ENCODE peak calls at places on chromosomes 1 and 21, in four cellular contexts. One of them, this sample, is unnamed. For H3K79me2, the result is how much of the 10 kb centered on the place peaks cover.

GRCh38 chr21:46649356-46649755 is 13.9 kb downstream of the PRMT2 start:
- DNase-seq in astrocyte: no peak
- DNase-seq in hepatocyte: no peak
- DNase-seq in keratinocyte: no peak
- DNase-seq in this sample: no peak

GRCh38 chr1:55284856-55285255 is 69.7 kb upstream of the USP24 start:
- DNase-seq in astrocyte: no peak
- DNase-seq in hepatocyte: peak
- DNase-seq in keratinocyte: no peak
- DNase-seq in this sample: peak

GRCh38 chr1:208077232-208077751 is 166.4 kb upstream of the CD34 start:
- DNase-seq in astrocyte: no peak
- DNase-seq in hepatocyte: no peak
- DNase-seq in keratinocyte: no peak
- DNase-seq in this sample: no peak

GRCh38 chr1:3529099-3529729 is 74.7 kb downstream of the ARHGEF16 start:
- DNase-seq in astrocyte: no peak
- DNase-seq in hepatocyte: no peak
- DNase-seq in keratinocyte: no peak
- DNase-seq in this sample: no peak

GRCh38 chr1:55632906-55633305 is 417.7 kb upstream of the USP24 start:
- DNase-seq in astrocyte: peak
- DNase-seq in hepatocyte: no peak
- DNase-seq in keratinocyte: no peak
- DNase-seq in this sample: peak

GRCh38 chr21:36973986-36974850 is 7.7 kb upstream of the HLCS start:
- DNase-seq in astrocyte: no peak
- DNase-seq in hepatocyte: no peak
- DNase-seq in keratinocyte: no peak
- DNase-seq in this sample: no peak

GRCh38 chr1:210516092-210516491 is 187.4 kb downstream of the HHAT start:
- DNase-seq in astrocyte: no peak
- DNase-seq in hepatocyte: no peak
- DNase-seq in keratinocyte: no peak
- DNase-seq in this sample: no peak

GRCh38 chr1:214603819-214604252 is 841 bp downstream of the CENPF start:
- DNase-seq in astrocyte: no peak
- DNase-seq in hepatocyte: no peak
- DNase-seq in keratinocyte: no peak
- DNase-seq in this sample: no peak

GRCh38 chr1:51736702-51737101 is 119.8 kb downstream of the OSBPL9 start:
- DNase-seq in astrocyte: peak
- DNase-seq in hepatocyte: peak
- DNase-seq in keratinocyte: peak
- DNase-seq in this sample: peak

GRCh38 chr21:45540601-45540970 is 1.7 kb downstream of the SLC19A1 start:
- DNase-seq in astrocyte: no peak
- DNase-seq in hepatocyte: no peak
- DNase-seq in keratinocyte: no peak
- DNase-seq in this sample: no peak

GRCh38 chr21:41317458-41317857 is 857 bp downstream of the FAM3B start:
- DNase-seq in astrocyte: no peak
- DNase-seq in hepatocyte: no peak
- DNase-seq in keratinocyte: no peak
- DNase-seq in this sample: no peak

GRCh38 chr1:210841926-210842625 is 291.9 kb downstream of the KCNH1 start:
- DNase-seq in astrocyte: no peak
- DNase-seq in hepatocyte: no peak
- DNase-seq in keratinocyte: no peak
- DNase-seq in this sample: no peak

GRCh38 chr1:12285496-12286143 is 55.8 kb downstream of the VPS13D start:
- DNase-seq in astrocyte: peak
- DNase-seq in hepatocyte: no peak
- DNase-seq in keratinocyte: no peak
- DNase-seq in this sample: no peak

GRCh38 chr1:17671741-17672140 is 83.4 kb upstream of the ACTL8 start:
- DNase-seq in astrocyte: no peak
- DNase-seq in hepatocyte: no peak
- DNase-seq in keratinocyte: no peak
- DNase-seq in this sample: no peak

GRCh38 chr21:37220981-37221664 is 46.0 kb downstream of the VPS26C start:
- DNase-seq in astrocyte: peak
- DNase-seq in hepatocyte: peak
- DNase-seq in keratinocyte: peak
- DNase-seq in this sample: peak

GRCh38 chr1:7644906-7645750 is 126.0 kb upstream of the VAMP3 start:
- DNase-seq in astrocyte: no peak
- DNase-seq in hepatocyte: no peak
- DNase-seq in keratinocyte: no peak
- DNase-seq in this sample: peak

GRCh38 chr1:230335861-230336549 is 90.1 kb downstream of the PGBD5 start:
- DNase-seq in astrocyte: no peak
- DNase-seq in hepatocyte: peak
- DNase-seq in keratinocyte: no peak
- DNase-seq in this sample: no peak

GRCh38 chr1:52186449-52186848 is 44.6 kb downstream of the ZFYVE9 start:
- DNase-seq in astrocyte: peak
- DNase-seq in hepatocyte: no peak
- DNase-seq in keratinocyte: no peak
- DNase-seq in this sample: no peak

GRCh38 chr1:247328311-247328710 is 3.4 kb downstream of the ZNF496 start:
- DNase-seq in astrocyte: no peak
- DNase-seq in hepatocyte: no peak
- DNase-seq in keratinocyte: no peak
- DNase-seq in this sample: no peak

GRCh38 chr1:87398644-87399043 is 70.0 kb downstream of the LMO4 start:
- DNase-seq in astrocyte: peak
- DNase-seq in hepatocyte: no peak
- DNase-seq in keratinocyte: peak
- DNase-seq in this sample: peak

GRCh38 chr1:119141020-119141424 is 569 bp upstream of the WARS2 start:
- DNase-seq in astrocyte: no peak
- DNase-seq in hepatocyte: peak
- DNase-seq in keratinocyte: no peak
- DNase-seq in this sample: no peak

GRCh38 chr1:202656951-202657646 is 53.2 kb downstream of the SYT2 start:
- DNase-seq in astrocyte: no peak
- DNase-seq in hepatocyte: peak
- DNase-seq in keratinocyte: peak
- DNase-seq in this sample: no peak

GRCh38 chr21:9008636-9009035 is 1512.7 kb upstream of the TPTE start:
- DNase-seq in astrocyte: no peak
- DNase-seq in hepatocyte: no peak
- DNase-seq in keratinocyte: no peak
- DNase-seq in this sample: no peak

GRCh38 chr1:206000641-206001339 is 2.4 kb downstream of the RAB7B start:
- DNase-seq in astrocyte: peak
- DNase-seq in hepatocyte: no peak
- DNase-seq in keratinocyte: no peak
- DNase-seq in this sample: peak

GRCh38 chr1:39411526-39411925 is 79.9 kb upstream of the BMP8A start:
- DNase-seq in astrocyte: no peak
- DNase-seq in hepatocyte: no peak
- DNase-seq in keratinocyte: no peak
- DNase-seq in this sample: no peak

GRCh38 chr1:56442456-56442855 is 136.9 kb downstream of the PLPP3 start:
- DNase-seq in astrocyte: no peak
- DNase-seq in hepatocyte: no peak
- DNase-seq in keratinocyte: no peak
- DNase-seq in this sample: no peak

GRCh38 chr1:200977071-200977754 is 46.3 kb downstream of the KIF21B start:
- DNase-seq in astrocyte: no peak
- DNase-seq in hepatocyte: no peak
- DNase-seq in keratinocyte: no peak
- DNase-seq in this sample: no peak

GRCh38 chr1:153774780-153775431 is at the start of gene SLC27A3:
- DNase-seq in astrocyte: peak
- DNase-seq in hepatocyte: peak
- DNase-seq in keratinocyte: no peak
- DNase-seq in this sample: peak

GRCh38 chr1:86421601-86422280 is 2.2 kb upstream of the CLCA2 start:
- DNase-seq in astrocyte: peak
- DNase-seq in hepatocyte: no peak
- DNase-seq in keratinocyte: no peak
- DNase-seq in this sample: peak

GRCh38 chr1:17053685-17054410 is at the start of gene SDHB:
- DNase-seq in astrocyte: peak
- DNase-seq in hepatocyte: peak
- DNase-seq in keratinocyte: peak
- DNase-seq in this sample: peak

GRCh38 chr1:19353596-19353995 is 41.5 kb downstream of the SLC66A1 start:
- DNase-seq in astrocyte: no peak
- DNase-seq in hepatocyte: no peak
- DNase-seq in keratinocyte: no peak
- DNase-seq in this sample: no peak

GRCh38 chr1:179545316-179545715 is 30.4 kb downstream of the NPHS2 start:
- DNase-seq in astrocyte: no peak
- DNase-seq in hepatocyte: no peak
- DNase-seq in keratinocyte: no peak
- DNase-seq in this sample: no peak

GRCh38 chr21:20720623-20721022 is 277.6 kb upstream of the NCAM2 start:
- DNase-seq in astrocyte: peak
- DNase-seq in hepatocyte: no peak
- DNase-seq in keratinocyte: no peak
- DNase-seq in this sample: no peak

GRCh38 chr1:214008791-214009612 is 21.2 kb downstream of the PROX1 start:
- DNase-seq in astrocyte: no peak
- DNase-seq in hepatocyte: no peak
- DNase-seq in keratinocyte: no peak
- DNase-seq in this sample: no peak

GRCh38 chr1:84686203-84686602 is 4.1 kb downstream of the SSX2IP start:
- DNase-seq in astrocyte: no peak
- DNase-seq in hepatocyte: no peak
- DNase-seq in keratinocyte: no peak
- DNase-seq in this sample: no peak

GRCh38 chr1:84689514-84690396 is 506 bp downstream of the SSX2IP start:
- DNase-seq in astrocyte: peak
- DNase-seq in hepatocyte: peak
- DNase-seq in keratinocyte: no peak
- DNase-seq in this sample: no peak

GRCh38 chr1:84690397-84691138 is at the start of gene SSX2IP:
- DNase-seq in astrocyte: peak
- DNase-seq in hepatocyte: peak
- DNase-seq in keratinocyte: peak
- DNase-seq in this sample: peak

GRCh38 chr1:84688461-84689061 is 1.7 kb downstream of the SSX2IP start:
- DNase-seq in astrocyte: peak
- DNase-seq in hepatocyte: no peak
- DNase-seq in keratinocyte: no peak
- DNase-seq in this sample: no peak

GRCh38 chr1:84687703-84688460 is 2.4 kb downstream of the SSX2IP start:
- DNase-seq in astrocyte: peak
- DNase-seq in hepatocyte: no peak
- DNase-seq in keratinocyte: no peak
- DNase-seq in this sample: no peak
- H3K4me2 ChIP-seq in astrocyte: peak
- H3K4me2 ChIP-seq in hepatocyte: peak
- H3K4me2 ChIP-seq in keratinocyte: peak
- H3K4me2 ChIP-seq in this sample: no peak

DNA sequence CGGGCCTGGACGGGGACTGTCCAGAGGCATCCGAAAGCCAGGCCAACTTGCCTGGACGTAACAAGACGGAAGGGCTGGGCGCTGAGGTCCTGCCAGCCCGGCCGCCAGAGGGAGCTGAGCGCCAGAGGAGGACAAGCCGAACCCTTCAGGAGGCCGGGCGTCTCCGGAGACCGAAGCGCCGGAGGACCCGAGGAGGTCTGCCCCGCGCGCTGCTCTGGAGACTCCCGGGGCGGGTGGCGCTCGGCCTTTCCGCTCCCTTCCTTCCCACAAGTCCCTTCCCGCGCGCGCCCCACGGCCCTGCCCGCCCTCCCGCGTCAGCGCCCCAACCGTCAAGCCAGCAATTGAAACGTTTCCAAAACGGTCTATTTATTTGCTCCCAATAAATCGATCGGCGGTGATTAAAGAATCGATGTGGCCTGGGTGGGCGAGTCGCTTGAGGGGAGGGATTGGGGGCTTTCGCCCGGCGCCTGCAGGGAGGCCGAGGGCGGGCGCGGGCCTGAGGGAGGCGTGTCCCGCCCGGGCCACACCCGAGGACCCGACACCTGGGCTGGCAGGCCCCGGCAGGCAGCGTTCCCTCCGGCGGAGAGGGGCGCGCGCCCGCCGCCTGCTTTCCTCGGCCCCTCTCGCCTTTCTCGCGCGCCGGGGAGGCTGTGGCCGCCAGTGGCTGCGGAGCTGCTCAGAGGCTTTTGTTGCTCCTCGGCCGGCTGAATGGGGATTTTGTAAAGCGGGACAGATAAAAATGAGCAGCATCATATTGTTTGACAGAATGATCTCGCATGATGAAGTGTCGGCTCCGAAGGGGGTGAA is 5.2 kb upstream of the FOXD3 start:
- DNase-seq in astrocyte: no peak
- DNase-seq in hepatocyte: peak
- DNase-seq in keratinocyte: peak
- DNase-seq in this sample: peak
- TF ChIP-seq EZH2 in astrocyte: peak
- TF ChIP-seq EZH2 in hepatocyte: no peak
- TF ChIP-seq EZH2 in keratinocyte: peak
- TF ChIP-seq EZH2 in this sample: no peak

DNA sequence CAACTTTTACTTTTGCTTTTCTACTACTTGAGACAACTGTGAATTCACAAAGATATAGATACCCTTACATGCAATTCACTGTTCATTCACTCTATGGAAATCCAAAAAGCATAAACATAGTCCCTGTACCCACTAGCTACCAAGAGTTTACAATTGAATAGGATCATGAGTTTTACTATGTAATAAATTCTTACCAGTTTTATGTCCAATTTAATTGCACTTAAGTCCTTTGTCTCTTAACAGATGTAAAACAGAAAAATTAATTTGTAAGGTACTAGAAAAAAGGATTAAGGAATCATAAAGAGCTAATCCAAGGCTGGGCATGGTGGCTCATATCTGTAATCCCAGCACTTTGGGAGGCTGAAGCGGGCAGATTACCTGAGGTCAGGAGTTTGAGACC is 24.4 kb downstream of the DIPK1A start:
- DNase-seq in astrocyte: no peak
- DNase-seq in hepatocyte: no peak
- DNase-seq in keratinocyte: no peak
- DNase-seq in this sample: no peak
- H3K79me2 ChIP-seq in astrocyte: under half
- H3K79me2 ChIP-seq in hepatocyte: under half
- H3K79me2 ChIP-seq in keratinocyte: under half
- H3K79me2 ChIP-seq in this sample: under half

DNA sequence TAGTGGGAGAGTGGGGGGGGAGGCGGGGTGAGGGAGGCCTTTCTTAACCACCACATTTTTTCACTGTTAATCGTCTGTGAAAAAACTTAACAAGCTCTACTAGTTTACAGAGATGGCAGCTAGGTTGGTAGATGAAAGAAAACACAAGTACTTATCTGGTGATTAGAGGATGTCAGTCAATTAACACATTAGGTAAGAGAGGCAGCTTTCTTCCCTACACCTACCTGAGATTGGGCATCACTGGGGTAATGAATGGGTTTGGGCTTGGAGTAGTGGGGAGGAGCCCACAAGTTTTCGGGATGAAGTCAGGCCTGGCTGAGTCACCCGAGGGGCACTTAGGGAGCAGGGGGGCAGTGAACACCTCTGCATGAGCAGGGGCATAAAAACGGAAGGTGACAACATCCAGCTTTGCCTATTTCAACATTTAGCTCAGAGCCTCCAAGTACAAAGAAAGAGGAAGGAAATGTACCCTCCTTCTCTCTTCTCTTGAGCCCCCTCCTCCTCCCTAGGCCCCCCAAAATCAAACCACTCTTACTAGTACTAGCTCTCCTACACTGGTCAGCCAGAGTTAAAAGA is 2.5 kb downstream of the LBR start:
- DNase-seq in astrocyte: peak
- DNase-seq in hepatocyte: no peak
- DNase-seq in keratinocyte: peak
- DNase-seq in this sample: peak
- H3K4me2 ChIP-seq in astrocyte: peak
- H3K4me2 ChIP-seq in hepatocyte: peak
- H3K4me2 ChIP-seq in keratinocyte: peak
- H3K4me2 ChIP-seq in this sample: peak

This sample was measured in mammary epithelial cell.